ENCODE peak calls at places on chromosomes 3 and 15, in eight cellular contexts. L is CD8-positive, alpha-beta T cell; U is RWPE1; Q is A549; Z is heart left ventricle; V is left ventricle myocardium inferior; K is CD4-positive, CD25-positive, alpha-beta regulatory T cell; A is astrocyte. B is an unnamed sample.

GRCh38 chr15:96333194-96334016 is 2.9 kb downstream of the NR2F2 start:
- DNase-seq in L (no peak), U (no peak), Q (no peak), Z (peak), V (no peak), K (no peak), A (peak), B (peak)

GRCh38 chr3:188164248-188164687 is 10.3 kb downstream of the LPP start:
- DNase-seq in L (no peak), U (peak), Q (peak), Z (no peak), V (no peak), K (no peak), A (no peak), B (no peak)

GRCh38 chr3:187401861-187402260 is 33.7 kb downstream of the RTP4 start:
- DNase-seq in L (no peak), U (no peak), Q (no peak), Z (no peak), V (no peak), K (no peak), A (no peak), B (no peak)

GRCh38 chr3:130857336-130858026 is 36.4 kb upstream of the ATP2C1 start:
- DNase-seq in L (no peak), U (no peak), Q (no peak), Z (no peak), V (no peak), K (no peak), A (no peak), B (no peak)

GRCh38 chr15:71452893-71453292 is 337.6 kb downstream of the THSD4 start:
- DNase-seq in L (no peak), U (no peak), Q (no peak), Z (no peak), V (no peak), K (no peak), A (no peak), B (no peak)

GRCh38 chr3:48877671-48878070 is 21.0 kb downstream of the SLC25A20 start:
- DNase-seq in L (no peak), U (no peak), Q (no peak), Z (no peak), V (no peak), K (no peak), A (peak), B (no peak)

GRCh38 chr15:45921376-45921775 is 286.5 kb downstream of the SQOR start:
- DNase-seq in L (no peak), U (peak), Q (peak), Z (no peak), V (no peak), K (no peak), A (no peak), B (no peak)

GRCh38 chr15:92155941-92156340 is 237.7 kb upstream of the ST8SIA2 start:
- DNase-seq in L (no peak), U (no peak), Q (no peak), Z (no peak), V (no peak), K (no peak), A (no peak), B (no peak)

GRCh38 chr15:25246641-25247417 is 192.0 kb downstream of the UBE3A start:
- DNase-seq in L (no peak), U (no peak), Q (no peak), Z (peak), V (no peak), K (no peak), A (no peak), B (no peak)

GRCh38 chr3:197468866-197469382 is 86.8 kb downstream of the BDH1 start:
- DNase-seq in L (no peak), U (no peak), Q (peak), Z (no peak), V (no peak), K (no peak), A (no peak), B (no peak)

GRCh38 chr15:95563634-95564033 is 766.9 kb upstream of the NR2F2 start:
- DNase-seq in L (no peak), U (no peak), Q (no peak), Z (no peak), V (no peak), K (no peak), A (no peak), B (no peak)

GRCh38 chr3:127536818-127537810 is 53.4 kb downstream of the TPRA1 start:
- DNase-seq in L (no peak), U (no peak), Q (no peak), Z (no peak), V (no peak), K (no peak), A (no peak), B (no peak)

GRCh38 chr15:99550077-99550476 is 15.7 kb upstream of the MEF2A start:
- DNase-seq in L (no peak), U (no peak), Q (no peak), Z (no peak), V (no peak), K (no peak), A (no peak), B (no peak)

GRCh38 chr3:69944931-69945493 is 54.5 kb upstream of the SAMMSON start:
- DNase-seq in L (no peak), U (no peak), Q (no peak), Z (no peak), V (no peak), K (no peak), A (no peak), B (no peak)

GRCh38 chr3:117278424-117279190 is 569.0 kb downstream of the TUSC7 start:
- DNase-seq in L (no peak), U (peak), Q (peak), Z (no peak), V (no peak), K (no peak), A (peak), B (peak)

GRCh38 chr3:104437891-104438290 is 928.8 kb upstream of the ALCAM start:
- DNase-seq in L (no peak), U (no peak), Q (no peak), Z (no peak), V (no peak), K (no peak), A (peak), B (no peak)

GRCh38 chr3:42118762-42119361 is 27.7 kb downstream of the TRAK1 start:
- DNase-seq in L (no peak), U (peak), Q (peak), Z (peak), V (no peak), K (no peak), A (no peak), B (peak)

GRCh38 chr3:46692566-46692983 is 904 bp downstream of the ALS2CL start:
- DNase-seq in L (no peak), U (peak), Q (peak), Z (no peak), V (no peak), K (no peak), A (peak), B (no peak)

GRCh38 chr3:184636774-184637316 is 75.0 kb downstream of the MAGEF1 start:
- DNase-seq in L (no peak), U (peak), Q (peak), Z (no peak), V (no peak), K (no peak), A (peak), B (peak)

GRCh38 chr3:44050051-44050570 is 191.6 kb upstream of the TOPAZ1 start:
- DNase-seq in L (no peak), U (no peak), Q (no peak), Z (no peak), V (no peak), K (no peak), A (no peak), B (no peak)

GRCh38 chr15:52642386-52643361 is 36.5 kb downstream of the ATOSA start:
- DNase-seq in L (no peak), U (no peak), Q (no peak), Z (no peak), V (no peak), K (no peak), A (peak), B (no peak)

GRCh38 chr15:28786521-28786920 is 61.9 kb downstream of the GOLGA6L7 start:
- DNase-seq in L (no peak), U (no peak), Q (no peak), Z (no peak), V (no peak), K (no peak), A (peak), B (no peak)

GRCh38 chr3:112767177-112767576 is 79.5 kb downstream of the CD200R1L start:
- DNase-seq in L (no peak), U (no peak), Q (no peak), Z (no peak), V (no peak), K (no peak), A (no peak), B (no peak)

GRCh38 chr15:92578096-92578835 is 77.3 kb downstream of the FAM174B start:
- DNase-seq in L (no peak), U (no peak), Q (no peak), Z (no peak), V (no peak), K (no peak), A (no peak), B (no peak)

GRCh38 chr15:68730491-68731317 is 90.0 kb downstream of the ANP32A start:
- DNase-seq in L (no peak), U (peak), Q (peak), Z (no peak), V (peak), K (peak), A (peak), B (peak)

GRCh38 chr3:55014081-55014480 is 86.2 kb upstream of the LRTM1 start:
- DNase-seq in L (no peak), U (no peak), Q (no peak), Z (no peak), V (no peak), K (no peak), A (peak), B (no peak)

GRCh38 chr3:52182203-52182602 is 15.8 kb upstream of the ALAS1 start:
- DNase-seq in L (no peak), U (no peak), Q (no peak), Z (no peak), V (no peak), K (no peak), A (no peak), B (no peak)

GRCh38 chr3:141452045-141452444 is 34.8 kb upstream of the RASA2 start:
- DNase-seq in L (peak), U (peak), Q (peak), Z (no peak), V (no peak), K (peak), A (peak), B (no peak)

GRCh38 chr15:84937144-84937543 is 44.5 kb upstream of the PDE8A start:
- DNase-seq in L (no peak), U (no peak), Q (no peak), Z (no peak), V (no peak), K (no peak), A (no peak), B (no peak)

GRCh38 chr3:111610612-111611054 is 15.5 kb upstream of the ZBED2 start:
- DNase-seq in L (peak), U (peak), Q (no peak), Z (no peak), V (no peak), K (no peak), A (no peak), B (no peak)

GRCh38 chr15:63928185-63928852 is 94.6 kb upstream of the HERC1 start:
- DNase-seq in L (no peak), U (no peak), Q (no peak), Z (no peak), V (no peak), K (no peak), A (no peak), B (no peak)

GRCh38 chr3:77053769-77054168 is 13.9 kb downstream of the ROBO2 start:
- DNase-seq in L (no peak), U (no peak), Q (no peak), Z (no peak), V (no peak), K (no peak), A (no peak), B (peak)

GRCh38 chr3:172892158-172892557 is 141.6 kb downstream of the ECT2 start:
- DNase-seq in L (no peak), U (peak), Q (no peak), Z (no peak), V (no peak), K (no peak), A (peak), B (no peak)

GRCh38 chr15:95429345-95429744 is 901.2 kb upstream of the NR2F2 start:
- DNase-seq in L (no peak), U (no peak), Q (no peak), Z (no peak), V (no peak), K (no peak), A (no peak), B (no peak)

GRCh38 chr15:66703540-66703941 is 1.5 kb downstream of the SMAD6 start:
- DNase-seq in L (no peak), U (no peak), Q (no peak), Z (peak), V (peak), K (peak), A (peak), B (peak)

GRCh38 chr15:38398134-38398533 is 55.8 kb upstream of the FAM98B start:
- DNase-seq in L (no peak), U (peak), Q (peak), Z (no peak), V (peak), K (no peak), A (peak), B (no peak)

GRCh38 chr3:126212629-126213375 is 32.4 kb upstream of the ALDH1L1 start:
- DNase-seq in L (no peak), U (peak), Q (peak), Z (peak), V (peak), K (peak), A (peak), B (peak)
- H3K27ac ChIP-seq in L (no peak), U (peak), Q (peak), Z (peak), V (peak), K (no peak), A (no peak), B (no peak)

GRCh38 chr3:123751478-123751877 is 132.7 kb downstream of the MYLK start:
- DNase-seq in L (no peak), U (no peak), Q (no peak), Z (no peak), V (no peak), K (no peak), A (peak), B (no peak)
- H3K27ac ChIP-seq in L (no peak), U (no peak), Q (peak), Z (no peak), V (no peak), K (no peak), A (peak), B (peak)

GRCh38 chr15:36644156-36644896 is 64.9 kb downstream of the CDIN1 start:
- DNase-seq in L (no peak), U (no peak), Q (no peak), Z (no peak), V (no peak), K (no peak), A (peak), B (no peak)
- H3K27ac ChIP-seq in L (no peak), U (no peak), Q (no peak), Z (no peak), V (no peak), K (no peak), A (no peak), B (no peak)

DNA sequence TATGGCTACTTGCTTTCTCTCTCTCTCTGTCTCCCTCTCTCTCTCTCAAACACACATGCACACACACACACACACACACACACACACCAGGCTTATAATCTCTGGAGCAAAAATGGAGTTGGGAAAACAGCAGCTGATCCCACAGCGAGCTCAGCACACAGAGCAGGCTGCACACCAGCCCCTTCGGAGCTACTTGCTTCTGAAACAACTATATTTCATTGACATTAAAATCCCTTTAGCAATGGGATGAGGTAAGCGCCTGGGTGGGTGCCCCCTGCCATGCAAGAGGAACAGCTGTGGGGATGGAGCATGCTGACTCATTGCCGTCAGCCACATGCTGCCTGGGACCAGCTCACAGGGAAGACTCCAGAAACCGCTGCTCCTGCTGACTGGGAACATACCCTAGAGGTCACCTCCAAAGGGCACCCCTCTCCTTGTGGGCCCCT is 45.7 kb downstream of the B3GNT5 start:
- DNase-seq in L (no peak), U (peak), Q (peak), Z (peak), V (peak), K (no peak), A (peak), B (no peak)
- H3K27ac ChIP-seq in L (no peak), U (peak), Q (peak), Z (no peak), V (no peak), K (no peak), A (peak), B (no peak)

GRCh38 chr3:142495103-142495502 is 47.3 kb upstream of the XRN1 start:
- DNase-seq in L (no peak), U (no peak), Q (no peak), Z (no peak), V (no peak), K (no peak), A (no peak), B (no peak)

GRCh38 chr3:142484912-142485435 is 37.1 kb upstream of the XRN1 start:
- DNase-seq in L (no peak), U (no peak), Q (no peak), Z (no peak), V (no peak), K (no peak), A (no peak), B (no peak)

DNA sequence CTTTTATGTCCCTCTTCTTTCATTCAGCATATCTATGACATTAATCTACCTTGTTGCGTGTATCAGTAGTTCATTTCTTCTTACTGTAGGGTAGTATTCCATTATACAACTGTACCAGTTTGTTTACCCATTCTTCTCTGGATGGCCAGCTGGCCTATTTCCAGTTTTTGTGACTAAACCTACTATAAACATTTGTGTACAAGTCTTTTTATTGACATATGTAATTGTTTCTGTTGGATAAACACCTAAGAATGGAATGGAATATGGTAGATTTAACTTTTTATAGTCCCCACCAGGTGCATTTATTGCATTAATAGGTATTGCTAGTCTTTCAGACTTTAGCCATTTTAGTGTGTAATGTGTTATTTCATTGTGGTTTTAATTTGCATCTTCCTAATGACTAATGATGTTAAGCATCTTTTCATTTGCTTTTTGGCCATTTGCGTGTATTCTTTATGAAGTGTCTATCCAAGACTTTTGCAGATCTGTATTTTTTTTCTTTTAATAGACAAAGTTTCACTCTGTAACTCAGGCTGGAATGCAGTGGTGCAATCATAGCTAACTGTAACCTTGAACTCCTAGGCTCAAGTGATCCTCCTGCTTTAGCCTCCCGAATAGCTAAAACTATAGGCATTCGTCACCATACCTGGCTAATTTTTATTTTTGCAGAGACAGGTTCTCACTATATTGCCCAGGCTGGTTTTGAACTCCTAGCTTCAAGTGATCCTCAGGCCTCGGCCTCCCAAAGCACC is 41.9 kb upstream of the XRN1 start:
- DNase-seq in L (no peak), U (no peak), Q (peak), Z (no peak), V (no peak), K (no peak), A (no peak), B (no peak)
- H3K27ac ChIP-seq in L (no peak), U (no peak), Q (no peak), Z (no peak), V (no peak), K (no peak), A (no peak), B (no peak)